ENCODE peak calls at places on chromosomes 16 and 17, in seven cellular contexts. One of them, this sample, is unnamed.

GRCh38 chr17:72588961-72589360 is 468.1 kb downstream of the SOX9 start:
- DNase-seq in heart left ventricle: no peak
- DNase-seq in omental fat pad: no peak
- DNase-seq in NCI-H1092 treated with DMSO at 0.1 percent for 48 hours: peak
- DNase-seq in posterior vena cava: peak
- DNase-seq in tibial nerve: no peak
- DNase-seq in AG08396: peak
- DNase-seq in this sample: peak

GRCh38 chr17:4858068-4858879 is 25.1 kb downstream of the MINK1 start:
- DNase-seq in heart left ventricle: peak
- DNase-seq in omental fat pad: no peak
- DNase-seq in NCI-H1092 treated with DMSO at 0.1 percent for 48 hours: no peak
- DNase-seq in posterior vena cava: no peak
- DNase-seq in tibial nerve: no peak
- DNase-seq in AG08396: peak
- DNase-seq in this sample: no peak

GRCh38 chr17:39845052-39845976 is 18.8 kb downstream of the IKZF3 start:
- DNase-seq in heart left ventricle: no peak
- DNase-seq in omental fat pad: no peak
- DNase-seq in NCI-H1092 treated with DMSO at 0.1 percent for 48 hours: peak
- DNase-seq in posterior vena cava: no peak
- DNase-seq in tibial nerve: no peak
- DNase-seq in AG08396: no peak
- DNase-seq in this sample: no peak

GRCh38 chr17:28133562-28133970 is 91.1 kb downstream of the NLK start:
- DNase-seq in heart left ventricle: no peak
- DNase-seq in omental fat pad: no peak
- DNase-seq in NCI-H1092 treated with DMSO at 0.1 percent for 48 hours: no peak
- DNase-seq in posterior vena cava: no peak
- DNase-seq in tibial nerve: no peak
- DNase-seq in AG08396: peak
- DNase-seq in this sample: no peak

GRCh38 chr17:36066365-36066945 is 2.4 kb downstream of the CCL18 start:
- DNase-seq in heart left ventricle: no peak
- DNase-seq in omental fat pad: no peak
- DNase-seq in NCI-H1092 treated with DMSO at 0.1 percent for 48 hours: no peak
- DNase-seq in posterior vena cava: no peak
- DNase-seq in tibial nerve: no peak
- DNase-seq in AG08396: no peak
- DNase-seq in this sample: no peak

GRCh38 chr17:50298018-50298417 is 23.8 kb downstream of the TMEM92 start:
- DNase-seq in heart left ventricle: no peak
- DNase-seq in omental fat pad: no peak
- DNase-seq in NCI-H1092 treated with DMSO at 0.1 percent for 48 hours: no peak
- DNase-seq in posterior vena cava: no peak
- DNase-seq in tibial nerve: no peak
- DNase-seq in AG08396: no peak
- DNase-seq in this sample: no peak

GRCh38 chr16:57141822-57142631 is 43.8 kb downstream of the PSME3IP1 start:
- DNase-seq in heart left ventricle: no peak
- DNase-seq in omental fat pad: no peak
- DNase-seq in NCI-H1092 treated with DMSO at 0.1 percent for 48 hours: no peak
- DNase-seq in posterior vena cava: peak
- DNase-seq in tibial nerve: no peak
- DNase-seq in AG08396: no peak
- DNase-seq in this sample: no peak

GRCh38 chr17:78414178-78415162 is 36.0 kb downstream of the PGS1 start:
- DNase-seq in heart left ventricle: no peak
- DNase-seq in omental fat pad: no peak
- DNase-seq in NCI-H1092 treated with DMSO at 0.1 percent for 48 hours: no peak
- DNase-seq in posterior vena cava: no peak
- DNase-seq in tibial nerve: no peak
- DNase-seq in AG08396: no peak
- DNase-seq in this sample: no peak

GRCh38 chr17:49968380-49969133 is 433 bp upstream of the DLX4 start:
- DNase-seq in heart left ventricle: peak
- DNase-seq in omental fat pad: peak
- DNase-seq in NCI-H1092 treated with DMSO at 0.1 percent for 48 hours: no peak
- DNase-seq in posterior vena cava: no peak
- DNase-seq in tibial nerve: no peak
- DNase-seq in AG08396: peak
- DNase-seq in this sample: peak

GRCh38 chr17:46191332-46192210 is 1.7 kb downstream of the KANSL1 start:
- DNase-seq in heart left ventricle: no peak
- DNase-seq in omental fat pad: no peak
- DNase-seq in NCI-H1092 treated with DMSO at 0.1 percent for 48 hours: peak
- DNase-seq in posterior vena cava: no peak
- DNase-seq in tibial nerve: peak
- DNase-seq in AG08396: peak
- DNase-seq in this sample: peak

GRCh38 chr17:39643271-39643670 is 6.3 kb downstream of the STARD3 start:
- DNase-seq in heart left ventricle: no peak
- DNase-seq in omental fat pad: no peak
- DNase-seq in NCI-H1092 treated with DMSO at 0.1 percent for 48 hours: no peak
- DNase-seq in posterior vena cava: no peak
- DNase-seq in tibial nerve: no peak
- DNase-seq in AG08396: no peak
- DNase-seq in this sample: no peak

GRCh38 chr16:20300312-20301097 is 26.8 kb downstream of the GP2 start:
- DNase-seq in heart left ventricle: no peak
- DNase-seq in omental fat pad: no peak
- DNase-seq in NCI-H1092 treated with DMSO at 0.1 percent for 48 hours: peak
- DNase-seq in posterior vena cava: no peak
- DNase-seq in tibial nerve: no peak
- DNase-seq in AG08396: peak
- DNase-seq in this sample: peak

GRCh38 chr17:74008196-74008595 is 195.3 kb upstream of the RPL38 start:
- DNase-seq in heart left ventricle: no peak
- DNase-seq in omental fat pad: no peak
- DNase-seq in NCI-H1092 treated with DMSO at 0.1 percent for 48 hours: peak
- DNase-seq in posterior vena cava: no peak
- DNase-seq in tibial nerve: no peak
- DNase-seq in AG08396: no peak
- DNase-seq in this sample: peak

GRCh38 chr17:10754109-10754508 is 24.3 kb upstream of the TMEM220 start:
- DNase-seq in heart left ventricle: no peak
- DNase-seq in omental fat pad: no peak
- DNase-seq in NCI-H1092 treated with DMSO at 0.1 percent for 48 hours: no peak
- DNase-seq in posterior vena cava: no peak
- DNase-seq in tibial nerve: no peak
- DNase-seq in AG08396: peak
- DNase-seq in this sample: peak

GRCh38 chr16:17591655-17592405 is 121.1 kb upstream of the XYLT1 start:
- DNase-seq in heart left ventricle: no peak
- DNase-seq in omental fat pad: no peak
- DNase-seq in NCI-H1092 treated with DMSO at 0.1 percent for 48 hours: no peak
- DNase-seq in posterior vena cava: no peak
- DNase-seq in tibial nerve: no peak
- DNase-seq in AG08396: no peak
- DNase-seq in this sample: no peak

GRCh38 chr17:42853968-42854790 is 3.2 kb downstream of the AOC3 start:
- DNase-seq in heart left ventricle: no peak
- DNase-seq in omental fat pad: no peak
- DNase-seq in NCI-H1092 treated with DMSO at 0.1 percent for 48 hours: no peak
- DNase-seq in posterior vena cava: peak
- DNase-seq in tibial nerve: no peak
- DNase-seq in AG08396: no peak
- DNase-seq in this sample: no peak

GRCh38 chr16:22814330-22815105 is 556 bp downstream of the HS3ST2 start:
- DNase-seq in heart left ventricle: no peak
- DNase-seq in omental fat pad: no peak
- DNase-seq in NCI-H1092 treated with DMSO at 0.1 percent for 48 hours: no peak
- DNase-seq in posterior vena cava: peak
- DNase-seq in tibial nerve: no peak
- DNase-seq in AG08396: no peak
- DNase-seq in this sample: no peak

GRCh38 chr16:88924834-88925539 is 52.0 kb downstream of the CBFA2T3 start:
- DNase-seq in heart left ventricle: peak
- DNase-seq in omental fat pad: no peak
- DNase-seq in NCI-H1092 treated with DMSO at 0.1 percent for 48 hours: peak
- DNase-seq in posterior vena cava: no peak
- DNase-seq in tibial nerve: no peak
- DNase-seq in AG08396: peak
- DNase-seq in this sample: peak

GRCh38 chr17:60554377-60554788 is 28.3 kb upstream of the APPBP2 start:
- DNase-seq in heart left ventricle: no peak
- DNase-seq in omental fat pad: no peak
- DNase-seq in NCI-H1092 treated with DMSO at 0.1 percent for 48 hours: no peak
- DNase-seq in posterior vena cava: no peak
- DNase-seq in tibial nerve: no peak
- DNase-seq in AG08396: no peak
- DNase-seq in this sample: no peak

GRCh38 chr17:57256708-57257112 is 387 bp downstream of the MSI2 start:
- DNase-seq in heart left ventricle: peak
- DNase-seq in omental fat pad: no peak
- DNase-seq in NCI-H1092 treated with DMSO at 0.1 percent for 48 hours: peak
- DNase-seq in posterior vena cava: no peak
- DNase-seq in tibial nerve: peak
- DNase-seq in AG08396: no peak
- DNase-seq in this sample: peak

GRCh38 chr17:11446316-11446715 is 152.0 kb upstream of the DNAH9 start:
- DNase-seq in heart left ventricle: no peak
- DNase-seq in omental fat pad: no peak
- DNase-seq in NCI-H1092 treated with DMSO at 0.1 percent for 48 hours: no peak
- DNase-seq in posterior vena cava: no peak
- DNase-seq in tibial nerve: no peak
- DNase-seq in AG08396: no peak
- DNase-seq in this sample: no peak

GRCh38 chr17:63116967-63117366 is 150.9 kb downstream of the TANC2 start:
- DNase-seq in heart left ventricle: no peak
- DNase-seq in omental fat pad: no peak
- DNase-seq in NCI-H1092 treated with DMSO at 0.1 percent for 48 hours: no peak
- DNase-seq in posterior vena cava: no peak
- DNase-seq in tibial nerve: no peak
- DNase-seq in AG08396: no peak
- DNase-seq in this sample: peak

GRCh38 chr17:77208217-77208808 is 67.5 kb downstream of the SEC14L1 start:
- DNase-seq in heart left ventricle: peak
- DNase-seq in omental fat pad: no peak
- DNase-seq in NCI-H1092 treated with DMSO at 0.1 percent for 48 hours: peak
- DNase-seq in posterior vena cava: no peak
- DNase-seq in tibial nerve: peak
- DNase-seq in AG08396: peak
- DNase-seq in this sample: peak

This sample was measured in hepatocyte.